ENCODE peak calls at places on chromosomes 13 and 19, in four cellular contexts. U is A549, W is IMR-90, Y is K562. C is an unnamed sample.

GRCh38 chr19:23436318-23436717 is 41.0 kb upstream of the ZNF91 start:
- DNase-seq in Y (no peak), W (no peak), U (no peak), C (no peak)

GRCh38 chr19:9075064-9075964 is 11.5 kb upstream of the OR1M1 start:
- DNase-seq in U (peak; percentile 97), Y (peak; percentile 84), W (peak; percentile 83), C (peak; percentile 65)

GRCh38 chr13:43003729-43004128 is 11.7 kb upstream of the EPSTI1 start:
- DNase-seq in Y (no peak), W (no peak), U (no peak), C (no peak)

GRCh38 chr13:75908137-75908536 is 272.0 kb downstream of the LMO7 start:
- DNase-seq in Y (no peak), W (no peak), U (no peak), C (no peak)

GRCh38 chr13:33761744-33762143 is 56.2 kb upstream of the RFC3 start:
- DNase-seq in U (peak; percentile 26), W (no peak), Y (no peak), C (peak; percentile 23)

GRCh38 chr13:40292108-40292507 is 374.3 kb downstream of the FOXO1 start:
- DNase-seq in Y (no peak), W (no peak), U (no peak), C (no peak)

GRCh38 chr19:56113071-56113632 is 7.9 kb downstream of the ZNF787 start:
- DNase-seq in W (no peak), U (no peak), Y (no peak), C (no peak)

GRCh38 chr13:21483748-21484147 is 24.6 kb upstream of the ZDHHC20 start:
- DNase-seq in W (no peak), Y (no peak), U (no peak), C (no peak)

GRCh38 chr19:41548954-41549688 is 26.8 kb upstream of the CEACAM21 start:
- DNase-seq in Y (no peak), W (no peak), U (no peak), C (no peak)

GRCh38 chr19:37227996-37228395 is 10.0 kb downstream of the ZNF383 start:
- DNase-seq in Y (no peak), W (no peak), U (peak; percentile 57), C (no peak)

GRCh38 chr19:47145639-47146486 is 15.2 kb downstream of the SAE1 start:
- DNase-seq in Y (no peak), W (no peak), U (no peak), C (no peak)

GRCh38 chr13:38954844-38955243 is 35.8 kb downstream of the STOML3 start:
- DNase-seq in Y (peak; percentile 11), U (no peak), W (no peak), C (no peak)

GRCh38 chr13:32048816-32049215 is 17.2 kb downstream of the FRY start:
- DNase-seq in U (no peak), Y (no peak), W (no peak), C (peak; percentile 43)

GRCh38 chr13:64446372-64446771 is 2783.8 kb downstream of the PCDH9 start:
- DNase-seq in Y (no peak), W (no peak), U (peak; percentile 20), C (no peak)

GRCh38 chr13:25253702-25254101 is 33.6 kb downstream of the MTMR6 start:
- DNase-seq in U (peak; percentile 1), Y (no peak), W (no peak), C (peak; percentile 34)

GRCh38 chr19:10068205-10068604 is 17.9 kb upstream of the SHFL start:
- DNase-seq in Y (no peak), U (no peak), W (no peak), C (no peak)

GRCh38 chr13:28337196-28338045 is 157.5 kb downstream of the FLT1 start:
- DNase-seq in U (no peak), Y (no peak), W (peak; percentile 89), C (no peak)

GRCh38 chr13:39385621-39386231 is 217.3 kb downstream of the LHFPL6 start:
- DNase-seq in Y (no peak), W (peak; percentile 15), U (no peak), C (no peak)

GRCh38 chr19:43905897-43906296 is 29.2 kb downstream of the ZNF45 start:
- DNase-seq in Y (no peak), W (no peak), U (no peak), C (no peak)

DNA sequence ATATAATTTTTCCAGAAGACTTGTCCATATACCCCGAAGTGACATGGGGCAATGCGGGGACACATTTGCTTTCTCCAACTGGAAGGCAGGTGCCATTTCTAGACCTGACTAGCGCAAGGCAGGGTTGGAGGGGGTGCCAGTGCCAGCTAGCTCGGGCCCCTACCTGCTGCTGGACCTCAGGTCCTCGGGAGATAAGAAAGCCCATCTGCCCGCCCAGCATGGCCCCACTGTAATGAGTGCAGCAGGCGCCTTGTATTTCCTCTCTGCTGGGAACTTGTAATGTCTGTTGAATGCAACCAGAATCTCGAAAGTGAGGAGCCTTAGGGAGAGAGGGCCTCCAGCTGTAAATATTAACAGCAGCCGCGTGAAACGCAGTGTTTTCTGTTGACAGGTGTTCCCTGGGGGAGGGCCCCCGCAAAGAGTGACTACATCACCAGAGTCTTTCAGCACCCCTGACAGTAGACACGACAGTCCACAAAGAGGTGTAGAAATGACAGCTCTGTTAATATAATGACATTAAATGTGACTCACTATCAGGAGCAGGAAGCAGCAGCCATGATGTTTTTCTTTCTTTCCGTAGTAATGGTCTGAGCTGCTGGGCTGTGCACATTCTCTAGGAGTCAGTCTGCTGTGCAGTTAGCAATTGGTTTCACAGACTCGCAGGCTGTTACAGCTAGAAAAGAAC is 58.8 kb upstream of the WASF3 start:
- DNase-seq in W (peak; percentile 43), U (no peak), Y (no peak), C (no peak)
- TF ChIP-seq MAZ in W (no peak), U (no peak), Y (no peak), C (no peak)

GRCh38 chr19:1942078-1942933 is 1.3 kb downstream of the CSNK1G2 start:
- DNase-seq in W (peak; percentile 67), Y (peak; percentile 52), U (peak; percentile 65), C (peak; percentile 73)
- TF ChIP-seq MAZ in W (peak; percentile 63), Y (peak; percentile 60), U (no peak), C (peak; percentile 68)

GRCh38 chr19:18437481-18438330 is at the start of gene ISYNA1:
- DNase-seq in U (peak; percentile 69), W (peak; percentile 20), Y (peak; percentile 85), C (peak; percentile 14)
- TF ChIP-seq MAZ in U (no peak), W (no peak), Y (peak; percentile 15), C (peak; percentile 52)

DNA sequence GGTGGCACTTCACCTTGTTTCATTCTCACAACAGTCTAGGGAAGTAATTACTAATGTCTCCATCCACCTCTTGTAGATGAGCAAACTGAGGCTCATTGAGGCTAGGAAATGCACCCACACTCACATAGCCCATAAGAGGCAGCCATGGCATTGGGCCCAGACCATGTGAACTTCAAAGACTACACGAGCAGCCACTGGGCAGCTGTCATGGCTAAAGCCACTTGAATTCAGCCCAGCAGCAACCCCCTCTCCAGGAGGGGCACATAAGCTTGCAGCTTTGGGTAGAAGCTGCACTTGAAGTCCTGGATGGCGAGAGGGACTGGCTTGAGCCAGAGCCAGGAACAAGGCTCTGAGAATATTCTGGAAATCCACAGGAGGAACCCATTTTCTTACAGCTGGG is 13.4 kb downstream of the ALOX5AP start:
- DNase-seq in Y (no peak), W (no peak), U (no peak), C (no peak)
- TF ChIP-seq MAZ in Y (no peak), W (no peak), U (no peak), C (no peak)

DNA sequence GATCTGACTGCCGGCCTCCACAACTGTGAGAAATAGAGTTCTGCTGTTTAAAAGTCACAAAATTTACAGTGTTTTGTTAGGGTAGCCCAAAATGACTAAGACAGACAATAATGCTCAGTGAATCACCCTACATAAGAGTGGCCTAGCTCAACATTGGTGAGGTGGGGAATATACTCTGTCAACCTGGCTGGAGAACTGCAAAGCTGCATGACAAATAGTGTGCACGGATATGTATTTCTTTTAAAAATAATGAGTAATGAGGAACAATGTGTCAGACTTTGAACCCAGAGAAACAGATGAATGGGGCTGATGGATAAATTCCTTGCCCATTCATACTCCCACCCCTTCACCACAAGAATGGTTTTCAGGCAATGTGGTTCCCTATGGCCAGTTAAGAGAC is 372.4 kb downstream of the SUCLA2 start:
- DNase-seq in Y (no peak), U (no peak), W (peak; percentile 21), C (no peak)
- TF ChIP-seq MAZ in Y (no peak), U (no peak), W (no peak), C (no peak)

DNA sequence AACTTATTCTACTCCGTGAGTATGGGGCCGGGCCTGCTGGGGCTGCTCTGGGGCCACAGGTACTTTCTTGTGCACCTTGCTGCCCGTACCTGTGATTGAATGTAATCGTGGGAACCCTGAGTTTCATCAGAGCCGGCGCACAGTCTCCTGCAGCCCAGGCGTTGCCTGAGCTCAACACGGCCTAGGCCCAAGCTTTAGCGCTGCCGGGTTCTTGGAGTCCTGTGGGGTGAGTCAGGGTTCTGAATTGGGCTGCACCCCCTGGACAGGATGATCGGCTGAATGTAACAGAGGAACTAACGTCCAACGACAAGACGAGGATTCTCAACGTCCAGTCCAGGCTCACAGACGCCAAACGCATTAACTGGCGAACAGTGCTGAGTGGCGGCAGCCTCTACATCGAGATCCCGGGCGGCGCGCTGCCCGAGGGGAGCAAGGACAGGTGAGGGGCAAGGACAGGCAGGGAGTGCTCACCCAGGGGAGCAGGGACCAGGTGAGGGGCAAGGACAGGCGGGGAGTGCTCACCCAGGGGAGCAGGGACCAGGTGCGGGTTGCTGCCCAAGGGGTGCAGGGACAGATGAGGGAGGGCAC is 10.4 kb downstream of the PEAK3 start:
- DNase-seq in Y (no peak), W (peak; percentile 75), U (no peak), C (no peak)
- TF ChIP-seq MAZ in Y (peak; percentile 16), W (no peak), U (no peak), C (no peak)

C was measured in HepG2.